ENCODE peak calls at places on chromosomes 6 and 20, in eight cellular contexts. One of them, this sample, is unnamed.
A peak's percentile ranks its signal among the peaks of the same experiment; 100 is the strongest.

GRCh38 chr20:58042626-58043025 is 185.8 kb downstream of the ANKRD60 start:
- DNase-seq in IMR-90: no peak
- DNase-seq in lower leg skin: peak; percentile 78
- DNase-seq in tibial artery: no peak
- DNase-seq in coronary artery: no peak
- DNase-seq in upper lobe of right lung: no peak
- DNase-seq in tibial nerve: no peak
- DNase-seq in ovary: no peak
- DNase-seq in this sample: no peak

GRCh38 chr6:137432054-137432545 is 62.1 kb downstream of the OLIG3 start:
- DNase-seq in lower leg skin: no peak
- DNase-seq in IMR-90: no peak
- DNase-seq in tibial nerve: no peak
- DNase-seq in upper lobe of right lung: no peak
- DNase-seq in coronary artery: no peak
- DNase-seq in tibial artery: no peak
- DNase-seq in ovary: no peak
- DNase-seq in this sample: no peak

GRCh38 chr6:107716688-107717089 is 107.4 kb downstream of the SCML4 start:
- DNase-seq in tibial nerve: no peak
- DNase-seq in upper lobe of right lung: no peak
- DNase-seq in IMR-90: peak; percentile 43
- DNase-seq in lower leg skin: peak; percentile 70
- DNase-seq in coronary artery: no peak
- DNase-seq in ovary: no peak
- DNase-seq in tibial artery: no peak
- DNase-seq in this sample: no peak

GRCh38 chr6:38436726-38437465 is 202.8 kb downstream of the BTBD9 start:
- DNase-seq in tibial artery: no peak
- DNase-seq in ovary: no peak
- DNase-seq in upper lobe of right lung: no peak
- DNase-seq in IMR-90: peak; percentile 84
- DNase-seq in coronary artery: no peak
- DNase-seq in tibial nerve: no peak
- DNase-seq in lower leg skin: no peak
- DNase-seq in this sample: peak; percentile 12

GRCh38 chr6:143940011-143940597 is 68.0 kb downstream of the PLAGL1 start:
- DNase-seq in tibial nerve: no peak
- DNase-seq in upper lobe of right lung: no peak
- DNase-seq in IMR-90: peak; percentile 38
- DNase-seq in tibial artery: no peak
- DNase-seq in coronary artery: no peak
- DNase-seq in ovary: no peak
- DNase-seq in lower leg skin: no peak
- DNase-seq in this sample: no peak

GRCh38 chr6:136063095-136063494 is 187.0 kb downstream of the MTFR2 start:
- DNase-seq in lower leg skin: no peak
- DNase-seq in ovary: no peak
- DNase-seq in IMR-90: peak; percentile 70
- DNase-seq in upper lobe of right lung: no peak
- DNase-seq in tibial artery: no peak
- DNase-seq in coronary artery: no peak
- DNase-seq in tibial nerve: no peak
- DNase-seq in this sample: peak; percentile 85

GRCh38 chr6:37303891-37304503 is 46.1 kb upstream of the TMEM217 start:
- DNase-seq in tibial nerve: no peak
- DNase-seq in lower leg skin: no peak
- DNase-seq in IMR-90: peak; percentile 60
- DNase-seq in ovary: no peak
- DNase-seq in coronary artery: no peak
- DNase-seq in tibial artery: no peak
- DNase-seq in upper lobe of right lung: no peak
- DNase-seq in this sample: no peak

GRCh38 chr6:28496099-28496779 is 19.4 kb downstream of the GPX6 start:
- DNase-seq in coronary artery: no peak
- DNase-seq in ovary: no peak
- DNase-seq in IMR-90: no peak
- DNase-seq in tibial artery: no peak
- DNase-seq in tibial nerve: no peak
- DNase-seq in upper lobe of right lung: no peak
- DNase-seq in lower leg skin: no peak
- DNase-seq in this sample: no peak

GRCh38 chr6:148761532-148761951 is 14.7 kb downstream of the UST start:
- DNase-seq in lower leg skin: no peak
- DNase-seq in IMR-90: peak; percentile 22
- DNase-seq in tibial nerve: no peak
- DNase-seq in coronary artery: no peak
- DNase-seq in upper lobe of right lung: peak; percentile 76
- DNase-seq in ovary: no peak
- DNase-seq in tibial artery: no peak
- DNase-seq in this sample: no peak

GRCh38 chr6:7542878-7543394 is 1.5 kb downstream of the DSP start:
- DNase-seq in IMR-90: peak; percentile 41
- DNase-seq in lower leg skin: peak; percentile 93
- DNase-seq in ovary: peak; percentile 26
- DNase-seq in upper lobe of right lung: peak; percentile 70
- DNase-seq in coronary artery: no peak
- DNase-seq in tibial artery: no peak
- DNase-seq in tibial nerve: no peak
- DNase-seq in this sample: no peak

GRCh38 chr20:54174452-54175175 is 828 bp upstream of the CYP24A1 start:
- DNase-seq in lower leg skin: no peak
- DNase-seq in coronary artery: no peak
- DNase-seq in IMR-90: no peak
- DNase-seq in tibial artery: no peak
- DNase-seq in ovary: no peak
- DNase-seq in tibial nerve: no peak
- DNase-seq in upper lobe of right lung: no peak
- DNase-seq in this sample: no peak

GRCh38 chr6:17418281-17419188 is 25.1 kb downstream of the CAP2 start:
- DNase-seq in lower leg skin: no peak
- DNase-seq in tibial nerve: no peak
- DNase-seq in coronary artery: no peak
- DNase-seq in tibial artery: no peak
- DNase-seq in ovary: no peak
- DNase-seq in upper lobe of right lung: no peak
- DNase-seq in IMR-90: peak; percentile 53
- DNase-seq in this sample: no peak

GRCh38 chr6:138541793-138542481 is 42.6 kb upstream of the NHSL1 start:
- DNase-seq in IMR-90: no peak
- DNase-seq in tibial nerve: no peak
- DNase-seq in upper lobe of right lung: no peak
- DNase-seq in coronary artery: no peak
- DNase-seq in lower leg skin: no peak
- DNase-seq in tibial artery: no peak
- DNase-seq in ovary: no peak
- DNase-seq in this sample: peak; percentile 96

GRCh38 chr6:105592329-105592728 is 189.4 kb upstream of the PREP start:
- DNase-seq in ovary: no peak
- DNase-seq in upper lobe of right lung: no peak
- DNase-seq in IMR-90: peak; percentile 96
- DNase-seq in tibial nerve: no peak
- DNase-seq in tibial artery: no peak
- DNase-seq in lower leg skin: no peak
- DNase-seq in coronary artery: no peak
- DNase-seq in this sample: no peak

GRCh38 chr6:19896580-19897010 is 59.4 kb downstream of the ID4 start:
- DNase-seq in coronary artery: no peak
- DNase-seq in upper lobe of right lung: no peak
- DNase-seq in ovary: no peak
- DNase-seq in IMR-90: no peak
- DNase-seq in lower leg skin: no peak
- DNase-seq in tibial artery: no peak
- DNase-seq in tibial nerve: peak; percentile 22
- DNase-seq in this sample: no peak

GRCh38 chr6:125434760-125435159 is 133.0 kb upstream of the HDDC2 start:
- DNase-seq in tibial nerve: no peak
- DNase-seq in ovary: no peak
- DNase-seq in upper lobe of right lung: no peak
- DNase-seq in lower leg skin: no peak
- DNase-seq in coronary artery: no peak
- DNase-seq in tibial artery: no peak
- DNase-seq in IMR-90: no peak
- DNase-seq in this sample: no peak

GRCh38 chr6:41784581-41785171 is 2.8 kb upstream of the TOMM6 start:
- DNase-seq in upper lobe of right lung: no peak
- DNase-seq in tibial artery: no peak
- DNase-seq in coronary artery: no peak
- DNase-seq in ovary: no peak
- DNase-seq in tibial nerve: no peak
- DNase-seq in IMR-90: no peak
- DNase-seq in lower leg skin: no peak
- DNase-seq in this sample: no peak

GRCh38 chr6:170160628-170161611 is 130.0 kb downstream of the DLL1 start:
- DNase-seq in lower leg skin: no peak
- DNase-seq in tibial artery: no peak
- DNase-seq in upper lobe of right lung: no peak
- DNase-seq in ovary: no peak
- DNase-seq in IMR-90: no peak
- DNase-seq in tibial nerve: no peak
- DNase-seq in coronary artery: no peak
- DNase-seq in this sample: no peak

GRCh38 chr6:170160031-170160627 is 130.7 kb downstream of the DLL1 start:
- DNase-seq in tibial nerve: no peak
- DNase-seq in upper lobe of right lung: no peak
- DNase-seq in tibial artery: no peak
- DNase-seq in lower leg skin: no peak
- DNase-seq in coronary artery: no peak
- DNase-seq in IMR-90: no peak
- DNase-seq in ovary: no peak
- DNase-seq in this sample: no peak

GRCh38 chr6:170158296-170159039 is 132.4 kb downstream of the DLL1 start:
- DNase-seq in tibial artery: no peak
- DNase-seq in lower leg skin: no peak
- DNase-seq in ovary: no peak
- DNase-seq in upper lobe of right lung: no peak
- DNase-seq in tibial nerve: no peak
- DNase-seq in IMR-90: no peak
- DNase-seq in coronary artery: no peak
- DNase-seq in this sample: no peak

GRCh38 chr6:170157567-170158218 is 133.2 kb downstream of the DLL1 start:
- DNase-seq in upper lobe of right lung: no peak
- DNase-seq in ovary: no peak
- DNase-seq in lower leg skin: no peak
- DNase-seq in tibial artery: no peak
- DNase-seq in coronary artery: no peak
- DNase-seq in IMR-90: no peak
- DNase-seq in tibial nerve: no peak
- DNase-seq in this sample: no peak

DNA sequence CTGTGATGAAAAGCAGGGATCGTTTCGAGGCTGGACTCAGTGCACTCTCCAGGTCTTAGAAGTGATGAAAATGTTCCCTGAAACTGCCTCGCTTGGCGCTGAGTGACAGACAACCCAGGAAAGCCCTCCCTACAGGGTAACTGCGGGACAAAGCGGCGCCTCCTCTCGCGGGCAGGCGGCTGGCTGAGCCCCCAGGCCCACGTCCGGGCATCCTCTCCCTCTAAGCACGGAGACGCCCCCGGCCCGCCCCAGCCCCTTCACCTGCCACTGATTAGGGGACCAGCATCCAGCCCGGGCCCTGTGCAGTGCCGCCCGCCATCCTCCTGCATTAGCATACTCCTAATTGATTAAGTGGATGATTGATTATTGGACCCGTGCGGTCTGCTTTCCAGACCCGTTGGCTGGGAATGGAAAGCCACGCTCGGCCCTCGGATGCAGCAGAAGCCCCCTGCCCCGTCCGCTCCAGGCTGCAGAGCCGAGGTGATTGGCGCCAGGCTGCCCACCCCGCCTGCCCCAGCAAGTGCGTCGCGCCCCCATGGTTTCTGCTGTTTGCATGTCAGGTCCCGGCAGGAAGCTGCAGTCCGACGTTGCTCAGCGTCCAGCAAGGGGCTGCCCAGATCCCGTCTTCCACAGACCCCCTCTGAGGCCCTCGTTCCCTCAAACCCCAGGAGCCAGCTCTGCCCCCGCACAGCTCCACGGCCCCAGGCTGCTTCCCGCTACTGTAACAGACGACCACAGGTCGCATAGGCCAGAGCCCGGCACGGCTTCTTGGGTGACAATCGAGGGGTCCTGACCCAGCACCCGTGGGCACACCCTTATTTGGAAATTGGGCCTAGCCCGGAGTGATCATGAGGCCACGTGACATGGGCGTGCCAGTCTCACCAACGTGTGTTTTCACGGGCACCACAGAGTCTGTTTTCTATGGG is 131.6 kb downstream of the DLL1 start:
- DNase-seq in tibial nerve: no peak
- DNase-seq in tibial artery: no peak
- DNase-seq in ovary: no peak
- DNase-seq in upper lobe of right lung: no peak
- DNase-seq in IMR-90: no peak
- DNase-seq in coronary artery: no peak
- DNase-seq in lower leg skin: no peak
- DNase-seq in this sample: no peak
- H3K4me3 ChIP-seq in tibial nerve: no peak overlapping the region
- H3K4me3 ChIP-seq in tibial artery: no peak overlapping the region
- H3K4me3 ChIP-seq in ovary: no peak overlapping the region
- H3K4me3 ChIP-seq in upper lobe of right lung: no peak overlapping the region
- H3K4me3 ChIP-seq in IMR-90: no peak overlapping the region
- H3K4me3 ChIP-seq in coronary artery: no peak overlapping the region
- H3K4me3 ChIP-seq in lower leg skin: no peak overlapping the region
- H3K4me3 ChIP-seq in this sample: no peak overlapping the region

DNA sequence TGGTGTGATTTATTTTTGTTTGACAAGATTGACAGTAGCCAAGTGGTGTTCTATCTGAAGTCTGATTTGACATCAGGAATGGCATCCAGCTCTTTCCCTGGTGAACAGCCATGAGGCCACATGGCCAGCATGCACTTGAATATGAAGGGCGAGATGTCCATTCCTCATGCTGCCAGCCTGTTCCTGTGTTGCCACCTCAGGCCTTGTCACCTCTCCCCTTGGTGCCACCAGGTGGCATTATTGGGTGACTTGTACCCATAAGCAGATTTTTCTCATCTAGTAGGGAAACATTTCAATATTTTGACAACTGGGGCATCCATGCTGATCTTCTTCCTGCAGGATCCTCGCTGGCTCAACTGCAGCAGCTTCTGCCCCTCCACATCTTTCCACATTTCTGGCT is 199.1 kb downstream of the ERMARD start:
- DNase-seq in coronary artery: no peak
- DNase-seq in IMR-90: no peak
- DNase-seq in tibial nerve: no peak
- DNase-seq in lower leg skin: no peak
- DNase-seq in ovary: no peak
- DNase-seq in tibial artery: no peak
- DNase-seq in upper lobe of right lung: no peak
- DNase-seq in this sample: no peak
- TF ChIP-seq CTCF in coronary artery: no peak
- TF ChIP-seq CTCF in IMR-90: no peak
- TF ChIP-seq CTCF in tibial nerve: no peak
- TF ChIP-seq CTCF in lower leg skin: no peak
- TF ChIP-seq CTCF in ovary: no peak
- TF ChIP-seq CTCF in tibial artery: no peak
- TF ChIP-seq CTCF in upper lobe of right lung: peak; percentile 38
- TF ChIP-seq CTCF in this sample: peak; percentile 17

GRCh38 chr6:53628354-53629119 is 37.0 kb downstream of the KLHL31 start:
- DNase-seq in tibial artery: no peak
- DNase-seq in IMR-90: peak; percentile 58
- DNase-seq in coronary artery: no peak
- DNase-seq in upper lobe of right lung: no peak
- DNase-seq in tibial nerve: no peak
- DNase-seq in ovary: no peak
- DNase-seq in lower leg skin: no peak
- DNase-seq in this sample: no peak
- H3K4me3 ChIP-seq in tibial artery: peak overlapping the region; percentile 32
- H3K4me3 ChIP-seq in IMR-90: no peak overlapping the region
- H3K4me3 ChIP-seq in coronary artery: peak overlapping the region; percentile 38
- H3K4me3 ChIP-seq in upper lobe of right lung: no peak overlapping the region
- H3K4me3 ChIP-seq in tibial nerve: peak overlapping the region; percentile 11
- H3K4me3 ChIP-seq in ovary: peak overlapping the region; percentile 8
- H3K4me3 ChIP-seq in lower leg skin: no peak overlapping the region
- H3K4me3 ChIP-seq in this sample: no peak overlapping the region

GRCh38 chr6:16238658-16239089 is 287 bp downstream of the GMPR start:
- DNase-seq in upper lobe of right lung: no peak
- DNase-seq in tibial nerve: no peak
- DNase-seq in IMR-90: no peak
- DNase-seq in lower leg skin: peak; percentile 89
- DNase-seq in coronary artery: peak; percentile 80
- DNase-seq in tibial artery: no peak
- DNase-seq in ovary: no peak
- DNase-seq in this sample: no peak
- TF ChIP-seq CTCF in upper lobe of right lung: no peak
- TF ChIP-seq CTCF in tibial nerve: no peak
- TF ChIP-seq CTCF in IMR-90: no peak
- TF ChIP-seq CTCF in lower leg skin: no peak
- TF ChIP-seq CTCF in coronary artery: no peak
- TF ChIP-seq CTCF in tibial artery: no peak
- TF ChIP-seq CTCF in ovary: no peak
- TF ChIP-seq CTCF in this sample: no peak

This sample was measured in retinal pigment epithelial cell.